ENCODE peak calls at places on chromosomes 11 and 22, in four cellular contexts. One of them, this sample, is unnamed.
A peak's percentile ranks its signal among the peaks of the same experiment; 100 is the strongest.

GRCh38 chr22:22372063-22372462 is 127.5 kb downstream of the VPREB1 start:
- DNase-seq in GM12878: no peak
- DNase-seq in K562: no peak
- DNase-seq in HepG2: no peak
- DNase-seq in this sample: no peak

GRCh38 chr11:108135845-108136599 is 14.7 kb downstream of the ACAT1 start:
- DNase-seq in GM12878: no peak
- DNase-seq in K562: peak; percentile 27
- DNase-seq in HepG2: no peak
- DNase-seq in this sample: no peak

GRCh38 chr11:69948256-69949141 is 129.3 kb upstream of the FGF3 start:
- DNase-seq in GM12878: no peak
- DNase-seq in K562: peak; percentile 91
- DNase-seq in HepG2: peak; percentile 35
- DNase-seq in this sample: peak; percentile 50

GRCh38 chr11:9250139-9250582 is 15.0 kb downstream of the DENND5A start:
- DNase-seq in HepG2: no peak
- DNase-seq in K562: peak; percentile 41
- DNase-seq in GM12878: peak; percentile 77
- DNase-seq in this sample: no peak

GRCh38 chr22:34296456-34296855 is 376.2 kb upstream of the LARGE1 start:
- DNase-seq in GM12878: no peak
- DNase-seq in K562: no peak
- DNase-seq in HepG2: no peak
- DNase-seq in this sample: no peak

GRCh38 chr22:29004647-29005371 is 56.8 kb downstream of the C22orf31 start:
- DNase-seq in K562: no peak
- DNase-seq in GM12878: no peak
- DNase-seq in HepG2: peak; percentile 90
- DNase-seq in this sample: peak; percentile 28

GRCh38 chr11:128628686-128629085 is 41.3 kb upstream of the ETS1 start:
- DNase-seq in HepG2: no peak
- DNase-seq in K562: no peak
- DNase-seq in GM12878: no peak
- DNase-seq in this sample: no peak

GRCh38 chr11:5367461-5368074 is 16.0 kb upstream of the OR51M1 start:
- DNase-seq in GM12878: no peak
- DNase-seq in HepG2: no peak
- DNase-seq in K562: no peak
- DNase-seq in this sample: no peak

GRCh38 chr22:33302049-33302545 is 243.9 kb upstream of the SYN3 start:
- DNase-seq in HepG2: peak; percentile 66
- DNase-seq in K562: peak; percentile 68
- DNase-seq in GM12878: peak; percentile 39
- DNase-seq in this sample: peak; percentile 81

GRCh38 chr11:58222730-58223129 is 6.0 kb downstream of the OR10Q1 start:
- DNase-seq in HepG2: no peak
- DNase-seq in GM12878: no peak
- DNase-seq in K562: no peak
- DNase-seq in this sample: no peak

GRCh38 chr22:48843640-48844039 is 984.0 kb downstream of the BRD1 start:
- DNase-seq in HepG2: no peak
- DNase-seq in GM12878: no peak
- DNase-seq in K562: no peak
- DNase-seq in this sample: no peak

GRCh38 chr22:44683237-44683636 is 18.8 kb upstream of the PRR5 start:
- DNase-seq in GM12878: peak; percentile 45
- DNase-seq in HepG2: no peak
- DNase-seq in K562: no peak
- DNase-seq in this sample: no peak

GRCh38 chr11:64713031-64713780 is 9.8 kb downstream of the NRXN2 start:
- DNase-seq in K562: no peak
- DNase-seq in HepG2: no peak
- DNase-seq in GM12878: no peak
- DNase-seq in this sample: no peak

GRCh38 chr11:95577716-95578460 is 211.7 kb downstream of the FAM76B start:
- DNase-seq in K562: no peak
- DNase-seq in HepG2: no peak
- DNase-seq in GM12878: no peak
- DNase-seq in this sample: no peak

GRCh38 chr11:86660011-86660595 is 12.3 kb downstream of the ME3 start:
- DNase-seq in K562: no peak
- DNase-seq in HepG2: no peak
- DNase-seq in GM12878: no peak
- DNase-seq in this sample: peak; percentile 11

GRCh38 chr11:8100151-8100550 is 19.1 kb downstream of the TUB start:
- DNase-seq in HepG2: no peak
- DNase-seq in GM12878: no peak
- DNase-seq in K562: no peak
- DNase-seq in this sample: no peak

GRCh38 chr11:67371549-67372231 is 1.7 kb downstream of the CLCF1 start:
- DNase-seq in HepG2: peak; percentile 34
- DNase-seq in K562: peak; percentile 63
- DNase-seq in GM12878: no peak
- DNase-seq in this sample: peak; percentile 85

GRCh38 chr11:94147433-94147845 is 18.8 kb downstream of the PANX1 start:
- DNase-seq in K562: no peak
- DNase-seq in HepG2: no peak
- DNase-seq in GM12878: no peak
- DNase-seq in this sample: peak; percentile 32

GRCh38 chr11:135074397-135074998 is 662.5 kb upstream of the B3GAT1 start:
- DNase-seq in GM12878: no peak
- DNase-seq in K562: no peak
- DNase-seq in HepG2: no peak
- DNase-seq in this sample: no peak

GRCh38 chr22:25350551-25350971 is 131.1 kb downstream of the CRYBB2 start:
- DNase-seq in HepG2: no peak
- DNase-seq in K562: no peak
- DNase-seq in GM12878: no peak
- DNase-seq in this sample: no peak

GRCh38 chr22:18954941-18955571 is 19.0 kb upstream of the PRODH start:
- DNase-seq in GM12878: no peak
- DNase-seq in K562: no peak
- DNase-seq in HepG2: no peak
- DNase-seq in this sample: no peak

GRCh38 chr11:20125927-20126326 is 34.3 kb downstream of the DBX1 start:
- DNase-seq in GM12878: no peak
- DNase-seq in HepG2: no peak
- DNase-seq in K562: no peak
- DNase-seq in this sample: no peak

GRCh38 chr11:122981388-122982264 is at the start of gene BSX:
- DNase-seq in K562: peak; percentile 59
- DNase-seq in GM12878: no peak
- DNase-seq in HepG2: peak; percentile 4
- DNase-seq in this sample: no peak

GRCh38 chr22:50626856-50627451 is 998 bp downstream of the ARSA start:
- DNase-seq in K562: no peak
- DNase-seq in HepG2: no peak
- DNase-seq in GM12878: no peak
- DNase-seq in this sample: peak; percentile 16

GRCh38 chr22:24822471-24822870 is 16.5 kb downstream of the SGSM1 start:
- DNase-seq in K562: no peak
- DNase-seq in HepG2: no peak
- DNase-seq in GM12878: no peak
- DNase-seq in this sample: no peak

GRCh38 chr11:129453293-129453721 is 77.7 kb downstream of the BARX2 start:
- DNase-seq in GM12878: no peak
- DNase-seq in K562: no peak
- DNase-seq in HepG2: no peak
- DNase-seq in this sample: no peak

GRCh38 chr11:126310229-126310991 is 6.5 kb downstream of the DCPS start:
- DNase-seq in K562: peak; percentile 83
- DNase-seq in HepG2: peak; percentile 63
- DNase-seq in GM12878: no peak
- DNase-seq in this sample: peak; percentile 81

GRCh38 chr22:45453764-45454163 is 40.3 kb downstream of the RIBC2 start:
- DNase-seq in HepG2: no peak
- DNase-seq in GM12878: no peak
- DNase-seq in K562: no peak
- DNase-seq in this sample: no peak

GRCh38 chr11:77121876-77122575 is 6.0 kb upstream of the MYO7A start:
- DNase-seq in HepG2: no peak
- DNase-seq in K562: no peak
- DNase-seq in GM12878: no peak
- DNase-seq in this sample: no peak

GRCh38 chr22:23591203-23591791 is 11.2 kb upstream of the IGLL1 start:
- DNase-seq in GM12878: no peak
- DNase-seq in K562: peak; percentile 60
- DNase-seq in HepG2: peak; percentile 41
- DNase-seq in this sample: peak; percentile 84

GRCh38 chr11:72072348-72072747 is 8.0 kb downstream of the NUMA1 start:
- DNase-seq in GM12878: no peak
- DNase-seq in K562: no peak
- DNase-seq in HepG2: peak; percentile 44
- DNase-seq in this sample: no peak

GRCh38 chr22:40491990-40492631 is 121.7 kb downstream of the SGSM3 start:
- DNase-seq in GM12878: peak; percentile 95
- DNase-seq in HepG2: no peak
- DNase-seq in K562: no peak
- DNase-seq in this sample: no peak

DNA sequence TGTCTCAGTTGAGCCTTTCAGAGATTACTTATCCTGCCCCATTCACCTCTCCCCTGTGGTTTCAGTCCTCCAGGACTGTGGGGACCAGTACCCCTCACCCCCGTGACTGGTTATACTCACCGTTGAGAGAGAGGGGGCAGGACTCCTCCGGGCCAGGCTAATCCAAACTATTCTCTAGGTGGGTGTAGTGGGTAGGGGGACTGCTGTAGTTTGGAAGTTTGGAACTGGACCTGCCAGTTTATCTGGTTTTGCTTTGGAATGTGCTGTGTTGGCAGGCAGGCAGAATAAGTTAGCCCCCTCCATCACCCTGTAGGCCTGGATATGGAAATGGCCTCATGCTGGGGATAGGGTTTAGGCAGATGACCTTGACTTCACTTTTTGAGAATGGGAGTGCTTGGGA is 13.5 kb downstream of the TEAD1 start:
- DNase-seq in K562: peak; percentile 53
- DNase-seq in HepG2: no peak
- DNase-seq in GM12878: no peak
- DNase-seq in this sample: no peak
- H3K4me1 ChIP-seq in K562: peaks cover 21% of the 10 kb centered on the region
- H3K4me1 ChIP-seq in HepG2: peaks cover 91% of the 10 kb centered on the region
- H3K4me1 ChIP-seq in GM12878: no peaks in the 10 kb centered on the region
- H3K4me1 ChIP-seq in this sample: peaks cover 84% of the 10 kb centered on the region

DNA sequence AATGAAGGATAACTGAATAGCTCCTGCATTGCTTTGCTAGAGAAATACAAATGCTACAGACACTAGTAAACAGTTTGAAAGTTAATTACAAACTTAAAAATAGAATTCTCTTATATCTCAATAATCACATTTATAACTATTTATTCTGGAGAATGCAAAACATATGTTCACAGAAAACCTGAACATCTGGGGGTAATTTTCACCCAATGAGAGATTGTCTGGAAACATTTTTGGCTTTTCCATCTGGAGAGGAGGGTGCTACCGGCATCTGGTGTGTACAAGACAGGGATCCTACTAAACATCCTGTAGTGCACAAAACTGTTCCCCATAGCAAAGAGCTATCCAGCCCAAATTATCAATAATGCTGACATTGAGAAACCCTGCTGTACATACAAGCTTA is 378.4 kb upstream of the CHORDC1 start:
- DNase-seq in K562: no peak
- DNase-seq in GM12878: no peak
- DNase-seq in HepG2: no peak
- DNase-seq in this sample: peak; percentile 33
- TF ChIP-seq MXI1 in K562: no peak
- TF ChIP-seq MXI1 in GM12878: no peak
- TF ChIP-seq MXI1 in HepG2: no peak
- TF ChIP-seq MXI1 in this sample: no peak

DNA sequence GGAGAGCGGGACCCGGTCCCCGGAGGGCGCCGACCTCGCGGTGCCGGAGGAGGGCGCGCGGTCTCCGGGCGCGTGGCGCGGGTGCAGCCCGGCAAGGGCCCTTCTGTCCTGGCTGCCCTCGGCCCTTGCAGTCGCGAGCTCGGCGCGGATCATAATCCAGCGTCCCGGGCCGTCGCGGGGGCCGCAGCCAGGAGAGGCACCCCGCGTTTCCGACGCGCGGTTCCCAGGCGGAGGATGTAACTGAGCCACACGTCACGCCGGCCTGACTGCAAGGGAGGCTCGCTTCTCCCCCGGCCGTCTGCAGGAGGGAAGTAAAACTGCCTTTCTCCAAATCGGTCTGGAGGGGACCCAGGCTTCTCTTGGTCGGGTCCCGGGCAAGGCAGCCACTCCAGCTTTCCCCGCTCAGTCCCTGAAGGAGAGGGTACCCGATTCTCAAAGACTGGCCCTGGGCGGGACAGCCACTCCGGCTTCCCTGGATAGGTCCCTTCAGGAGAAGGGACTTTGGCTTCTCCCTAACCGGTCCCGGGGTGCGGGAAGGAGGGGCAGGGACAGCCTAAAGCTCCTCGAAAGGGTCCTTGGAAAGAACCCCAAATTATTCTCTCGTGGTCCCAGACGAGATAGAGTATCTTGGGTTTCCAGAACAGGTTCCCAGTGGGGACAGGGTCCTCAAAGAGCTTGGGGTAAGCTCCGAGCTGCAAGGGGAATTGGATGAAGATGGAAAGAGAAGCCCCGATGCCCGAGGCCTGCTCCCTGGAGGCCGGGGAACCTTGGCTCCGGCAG is 836 bp downstream of the SPON1 start:
- DNase-seq in GM12878: no peak
- DNase-seq in HepG2: no peak
- DNase-seq in K562: no peak
- DNase-seq in this sample: peak; percentile 58
- TF ChIP-seq NFIC in GM12878: no peak
- TF ChIP-seq NFIC in HepG2: no peak
- TF ChIP-seq NFIC in K562: no peak
- TF ChIP-seq NFIC in this sample: no peak

DNA sequence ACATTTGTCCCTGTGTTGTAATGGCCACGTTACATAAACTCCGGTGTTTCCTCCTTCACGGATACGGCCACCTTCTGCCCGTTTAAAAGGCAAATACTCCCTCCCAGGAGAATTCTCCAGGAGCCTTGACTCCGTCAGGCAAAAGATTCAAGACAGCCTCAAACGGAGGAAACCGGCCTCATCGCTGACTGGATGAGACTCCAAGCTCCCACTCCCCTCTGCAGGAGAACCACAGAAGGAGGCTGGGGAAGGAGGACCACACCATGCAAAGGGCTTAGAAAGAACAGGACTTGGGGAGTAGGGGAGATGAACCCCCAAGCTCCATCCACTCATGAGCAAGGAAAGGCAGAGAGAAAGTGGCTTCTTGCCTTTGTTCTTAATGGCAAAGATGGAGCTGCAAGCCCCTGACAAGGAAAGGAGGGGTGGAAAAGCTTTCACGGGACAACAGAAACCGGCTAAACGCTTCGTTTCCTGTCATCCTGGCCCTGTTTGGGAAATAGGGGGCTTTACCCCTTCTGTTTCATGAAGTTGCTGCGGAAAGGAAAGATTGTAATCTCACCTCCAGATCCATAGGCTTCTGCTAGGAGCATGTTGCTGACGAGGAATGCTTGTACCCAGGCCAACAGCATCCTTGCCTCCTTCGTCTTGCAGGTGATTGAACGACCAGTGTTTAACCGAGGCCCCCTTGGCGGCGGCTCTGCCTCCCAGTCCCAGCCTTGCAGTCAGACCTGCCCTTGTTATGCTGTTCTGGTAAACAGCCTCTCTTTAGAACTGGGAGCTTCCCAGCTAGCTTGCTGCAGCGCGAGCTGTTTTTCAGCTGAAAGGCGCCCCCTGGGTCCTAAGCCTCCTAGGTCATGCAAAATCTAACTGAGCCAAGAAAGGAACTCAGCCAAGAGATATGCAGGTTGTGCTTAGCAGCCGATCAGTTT is at the start of gene PIK3IP1:
- DNase-seq in K562: peak; percentile 86
- DNase-seq in GM12878: peak; percentile 41
- DNase-seq in HepG2: peak; percentile 77
- DNase-seq in this sample: peak; percentile 83
- H3K4me1 ChIP-seq in K562: peaks cover 24% of the 10 kb centered on the region
- H3K4me1 ChIP-seq in GM12878: peaks cover 24% of the 10 kb centered on the region
- H3K4me1 ChIP-seq in HepG2: peaks cover 37% of the 10 kb centered on the region
- H3K4me1 ChIP-seq in this sample: peaks cover 16% of the 10 kb centered on the region

This sample was measured in SK-N-SH.